ENCODE peak calls at places on chromosomes 6 and 20, in six cellular contexts. One of them, this sample, is unnamed. For H3K4me1, the result is how much of the 10 kb centered on the place peaks cover.

GRCh38 chr6:114024746-114025145 is 53.8 kb upstream of the HDAC2 start:
- DNase-seq in Peyer's patch: no peak
- DNase-seq in small intestine: no peak
- DNase-seq in psoas muscle: no peak
- DNase-seq in naive thymus-derived CD4-positive, alpha-beta T cell: no peak
- DNase-seq in GM23248: no peak
- DNase-seq in this sample: no peak

GRCh38 chr6:109456710-109457595 is 1.4 kb upstream of the MICAL1 start:
- DNase-seq in Peyer's patch: no peak
- DNase-seq in small intestine: peak
- DNase-seq in psoas muscle: peak
- DNase-seq in naive thymus-derived CD4-positive, alpha-beta T cell: no peak
- DNase-seq in GM23248: peak
- DNase-seq in this sample: no peak

GRCh38 chr20:1995531-1996310 is 1.9 kb upstream of the PDYN start:
- DNase-seq in Peyer's patch: no peak
- DNase-seq in small intestine: no peak
- DNase-seq in psoas muscle: no peak
- DNase-seq in naive thymus-derived CD4-positive, alpha-beta T cell: no peak
- DNase-seq in GM23248: no peak
- DNase-seq in this sample: no peak

GRCh38 chr6:1321715-1322114 is 9.8 kb downstream of the FOXQ1 start:
- DNase-seq in Peyer's patch: no peak
- DNase-seq in small intestine: no peak
- DNase-seq in psoas muscle: no peak
- DNase-seq in naive thymus-derived CD4-positive, alpha-beta T cell: no peak
- DNase-seq in GM23248: peak
- DNase-seq in this sample: no peak

GRCh38 chr20:63070771-63071540 is 64.2 kb upstream of the BHLHE23 start:
- DNase-seq in Peyer's patch: no peak
- DNase-seq in small intestine: no peak
- DNase-seq in psoas muscle: no peak
- DNase-seq in naive thymus-derived CD4-positive, alpha-beta T cell: no peak
- DNase-seq in GM23248: no peak
- DNase-seq in this sample: no peak

GRCh38 chr6:166306378-166307081 is 1.7 kb downstream of the PRR18 start:
- DNase-seq in Peyer's patch: no peak
- DNase-seq in small intestine: no peak
- DNase-seq in psoas muscle: no peak
- DNase-seq in naive thymus-derived CD4-positive, alpha-beta T cell: no peak
- DNase-seq in GM23248: no peak
- DNase-seq in this sample: no peak

GRCh38 chr20:62977613-62978558 is 25.4 kb downstream of the SLC17A9 start:
- DNase-seq in Peyer's patch: peak
- DNase-seq in small intestine: peak
- DNase-seq in psoas muscle: no peak
- DNase-seq in naive thymus-derived CD4-positive, alpha-beta T cell: peak
- DNase-seq in GM23248: no peak
- DNase-seq in this sample: no peak

GRCh38 chr6:170050591-170051041 is 240.3 kb downstream of the DLL1 start:
- DNase-seq in Peyer's patch: no peak
- DNase-seq in small intestine: no peak
- DNase-seq in psoas muscle: no peak
- DNase-seq in naive thymus-derived CD4-positive, alpha-beta T cell: no peak
- DNase-seq in GM23248: no peak
- DNase-seq in this sample: no peak

GRCh38 chr20:10501377-10501776 is 66.3 kb downstream of the SLX4IP start:
- DNase-seq in Peyer's patch: no peak
- DNase-seq in small intestine: no peak
- DNase-seq in psoas muscle: no peak
- DNase-seq in naive thymus-derived CD4-positive, alpha-beta T cell: no peak
- DNase-seq in GM23248: no peak
- DNase-seq in this sample: peak

GRCh38 chr6:151524059-151524458 is 30.2 kb downstream of the CCDC170 start:
- DNase-seq in Peyer's patch: no peak
- DNase-seq in small intestine: no peak
- DNase-seq in psoas muscle: no peak
- DNase-seq in naive thymus-derived CD4-positive, alpha-beta T cell: no peak
- DNase-seq in GM23248: no peak
- DNase-seq in this sample: peak

GRCh38 chr20:50343490-50344179 is 153.0 kb downstream of the CEBPB start:
- DNase-seq in Peyer's patch: no peak
- DNase-seq in small intestine: no peak
- DNase-seq in psoas muscle: no peak
- DNase-seq in naive thymus-derived CD4-positive, alpha-beta T cell: no peak
- DNase-seq in GM23248: no peak
- DNase-seq in this sample: no peak

GRCh38 chr20:6051505-6051904 is 2.4 kb downstream of the LRRN4 start:
- DNase-seq in Peyer's patch: no peak
- DNase-seq in small intestine: no peak
- DNase-seq in psoas muscle: no peak
- DNase-seq in naive thymus-derived CD4-positive, alpha-beta T cell: no peak
- DNase-seq in GM23248: peak
- DNase-seq in this sample: peak

GRCh38 chr6:129469070-129469662 is 240.8 kb downstream of the ARHGAP18 start:
- DNase-seq in Peyer's patch: no peak
- DNase-seq in small intestine: no peak
- DNase-seq in psoas muscle: no peak
- DNase-seq in naive thymus-derived CD4-positive, alpha-beta T cell: no peak
- DNase-seq in GM23248: peak
- DNase-seq in this sample: peak

GRCh38 chr6:46676604-46677313 is 10.9 kb upstream of the TDRD6 start:
- DNase-seq in Peyer's patch: no peak
- DNase-seq in small intestine: no peak
- DNase-seq in psoas muscle: no peak
- DNase-seq in naive thymus-derived CD4-positive, alpha-beta T cell: no peak
- DNase-seq in GM23248: no peak
- DNase-seq in this sample: no peak
- H3K27ac ChIP-seq in Peyer's patch: no peak
- H3K27ac ChIP-seq in small intestine: no peak
- H3K27ac ChIP-seq in psoas muscle: no peak
- H3K27ac ChIP-seq in naive thymus-derived CD4-positive, alpha-beta T cell: no peak
- H3K27ac ChIP-seq in GM23248: no peak
- H3K27ac ChIP-seq in this sample: no peak

GRCh38 chr6:7161253-7161623 is 53.5 kb downstream of the RREB1 start:
- DNase-seq in Peyer's patch: no peak
- DNase-seq in small intestine: no peak
- DNase-seq in psoas muscle: no peak
- DNase-seq in naive thymus-derived CD4-positive, alpha-beta T cell: no peak
- DNase-seq in GM23248: no peak
- DNase-seq in this sample: no peak
- H3K4me1 ChIP-seq in Peyer's patch: under half
- H3K4me1 ChIP-seq in small intestine: under half
- H3K4me1 ChIP-seq in psoas muscle: half or more
- H3K4me1 ChIP-seq in naive thymus-derived CD4-positive, alpha-beta T cell: under half
- H3K4me1 ChIP-seq in GM23248: half or more
- H3K4me1 ChIP-seq in this sample: under half

GRCh38 chr6:32191696-32192607 is 491 bp downstream of the GPSM3 start:
- DNase-seq in Peyer's patch: no peak
- DNase-seq in small intestine: no peak
- DNase-seq in psoas muscle: no peak
- DNase-seq in naive thymus-derived CD4-positive, alpha-beta T cell: peak
- DNase-seq in GM23248: no peak
- DNase-seq in this sample: no peak

GRCh38 chr6:32189742-32190053 is 304 bp downstream of the PBX2 start:
- DNase-seq in Peyer's patch: no peak
- DNase-seq in small intestine: no peak
- DNase-seq in psoas muscle: peak
- DNase-seq in naive thymus-derived CD4-positive, alpha-beta T cell: no peak
- DNase-seq in GM23248: no peak
- DNase-seq in this sample: no peak

GRCh38 chr6:32192608-32193039 is at the start of gene GPSM3:
- DNase-seq in Peyer's patch: peak
- DNase-seq in small intestine: peak
- DNase-seq in psoas muscle: peak
- DNase-seq in naive thymus-derived CD4-positive, alpha-beta T cell: peak
- DNase-seq in GM23248: peak
- DNase-seq in this sample: no peak

GRCh38 chr6:32190054-32190945 is at the start of gene PBX2:
- DNase-seq in Peyer's patch: peak
- DNase-seq in small intestine: peak
- DNase-seq in psoas muscle: peak
- DNase-seq in naive thymus-derived CD4-positive, alpha-beta T cell: peak
- DNase-seq in GM23248: peak
- DNase-seq in this sample: peak

DNA sequence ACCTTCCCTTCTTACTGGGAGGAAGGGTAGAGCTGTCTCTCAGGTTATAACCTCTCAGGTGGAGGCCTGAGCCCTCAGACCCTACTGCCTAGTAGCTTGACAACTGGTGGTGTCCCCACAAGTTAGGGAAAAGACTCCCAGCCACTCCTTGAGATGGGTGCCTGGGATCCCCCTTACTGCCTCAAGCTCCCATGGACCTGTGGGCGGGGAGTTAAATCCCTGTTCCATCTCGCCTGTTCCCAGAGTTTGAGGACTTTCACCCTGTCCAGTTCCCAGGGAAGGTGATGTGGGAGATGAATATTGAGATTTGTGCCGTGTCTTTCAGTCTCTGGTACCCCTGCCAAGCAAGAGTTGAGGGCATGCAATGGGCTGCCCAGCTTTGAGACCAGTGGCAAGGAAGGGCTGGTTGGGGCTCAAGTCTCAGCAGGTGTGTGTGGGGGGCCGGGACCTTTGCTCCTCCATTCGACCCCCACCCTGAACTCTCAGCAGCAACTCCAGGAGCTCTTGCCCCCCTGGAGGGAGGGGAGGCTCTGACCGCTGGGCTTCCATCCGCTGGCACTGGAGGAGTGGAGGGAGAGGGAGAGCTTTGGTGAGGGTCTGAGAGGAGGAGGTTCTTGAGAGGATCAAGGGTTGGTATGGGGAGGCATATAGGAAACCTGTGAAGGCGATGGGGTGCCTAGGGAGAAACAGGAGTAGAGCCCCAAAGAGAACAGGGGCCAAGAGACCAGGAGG is 1.1 kb upstream of the PBX2 start:
- DNase-seq in Peyer's patch: no peak
- DNase-seq in small intestine: peak
- DNase-seq in psoas muscle: no peak
- DNase-seq in naive thymus-derived CD4-positive, alpha-beta T cell: no peak
- DNase-seq in GM23248: no peak
- DNase-seq in this sample: no peak
- H3K27ac ChIP-seq in Peyer's patch: peak
- H3K27ac ChIP-seq in small intestine: peak
- H3K27ac ChIP-seq in psoas muscle: peak
- H3K27ac ChIP-seq in naive thymus-derived CD4-positive, alpha-beta T cell: peak
- H3K27ac ChIP-seq in GM23248: peak
- H3K27ac ChIP-seq in this sample: no peak

DNA sequence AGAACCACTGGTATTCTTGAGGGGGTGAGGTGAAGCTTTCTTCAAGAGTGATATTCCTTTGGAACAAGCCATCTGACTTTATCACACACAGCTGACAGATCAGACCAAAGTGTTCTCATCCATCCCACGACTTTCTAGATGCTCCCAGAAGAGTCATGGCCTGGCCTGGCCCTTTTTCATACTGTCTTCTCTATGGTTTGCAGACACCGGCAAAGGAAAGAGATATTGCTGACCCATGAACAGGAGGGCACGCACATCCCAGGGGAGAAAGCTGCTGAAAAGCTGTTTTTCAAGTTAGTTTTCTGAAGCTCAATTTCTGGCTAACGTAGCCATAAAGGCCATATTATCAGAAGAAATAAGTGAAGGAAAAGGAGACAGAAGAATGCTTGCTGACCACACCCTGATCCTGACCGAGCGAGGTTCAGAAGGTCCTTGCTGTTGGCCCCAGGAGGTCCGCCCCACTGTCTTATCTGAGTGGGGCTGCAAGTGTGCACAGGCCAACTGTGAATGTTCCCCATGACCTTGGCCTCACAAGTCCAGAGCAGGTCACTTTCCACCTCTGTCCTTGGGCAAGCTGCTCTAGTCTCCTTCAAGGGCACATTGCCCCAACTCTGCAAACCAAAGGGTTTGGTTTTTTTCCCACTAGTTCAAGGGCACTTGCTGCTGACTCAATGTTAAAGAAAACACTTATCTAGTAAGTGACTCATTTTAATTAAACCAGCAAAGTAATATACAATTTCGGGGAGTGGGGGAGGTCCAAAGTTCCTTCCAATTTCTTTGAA is 2.0 kb downstream of the ACSS1 start:
- DNase-seq in Peyer's patch: no peak
- DNase-seq in small intestine: peak
- DNase-seq in psoas muscle: no peak
- DNase-seq in naive thymus-derived CD4-positive, alpha-beta T cell: no peak
- DNase-seq in GM23248: peak
- DNase-seq in this sample: no peak
- H3K4me1 ChIP-seq in Peyer's patch: under half
- H3K4me1 ChIP-seq in small intestine: under half
- H3K4me1 ChIP-seq in psoas muscle: half or more
- H3K4me1 ChIP-seq in naive thymus-derived CD4-positive, alpha-beta T cell: under half
- H3K4me1 ChIP-seq in GM23248: under half
- H3K4me1 ChIP-seq in this sample: under half

GRCh38 chr6:158262755-158263154 is 49.5 kb upstream of the TULP4 start:
- DNase-seq in Peyer's patch: no peak
- DNase-seq in small intestine: no peak
- DNase-seq in psoas muscle: no peak
- DNase-seq in naive thymus-derived CD4-positive, alpha-beta T cell: no peak
- DNase-seq in GM23248: no peak
- DNase-seq in this sample: no peak
- H3K27ac ChIP-seq in Peyer's patch: no peak
- H3K27ac ChIP-seq in small intestine: no peak
- H3K27ac ChIP-seq in psoas muscle: no peak
- H3K27ac ChIP-seq in naive thymus-derived CD4-positive, alpha-beta T cell: no peak
- H3K27ac ChIP-seq in GM23248: no peak
- H3K27ac ChIP-seq in this sample: no peak

This sample was measured in mammary epithelial cell.